ENCODE peak calls at places on chromosomes 13 and 19, in four cellular contexts. Q is HCT116, M is neural crest cell, Z is ascending aorta. Y is an unnamed sample.

GRCh38 chr13:45219938-45220375 is 19.1 kb upstream of the KCTD4 start:
- DNase-seq in M (no peak), Z (no peak), Q (peak; percentile 94), Y (no peak)

GRCh38 chr13:113832204-113832603 is 31.7 kb downstream of the GAS6 start:
- DNase-seq in Z (no peak), M (no peak), Q (no peak), Y (no peak)

GRCh38 chr19:4327877-4328242 is 10.8 kb downstream of the STAP2 start:
- DNase-seq in Z (no peak), Q (no peak), M (no peak), Y (no peak)

GRCh38 chr19:49997709-49998108 is 27.5 kb downstream of the VRK3 start:
- DNase-seq in Q (peak; percentile 49), Z (no peak), M (no peak), Y (no peak)

GRCh38 chr13:100300708-100301107 is 211.8 kb downstream of the PCCA start:
- DNase-seq in Q (no peak), M (no peak), Z (no peak), Y (no peak)

GRCh38 chr19:18173572-18174294 is at the start of gene IFI30:
- DNase-seq in Z (peak; percentile 53), M (no peak), Q (no peak), Y (peak; percentile 96)

GRCh38 chr13:42880241-42880640 is 98.9 kb downstream of the FAM216B start:
- DNase-seq in Z (no peak), M (no peak), Q (no peak), Y (no peak)

GRCh38 chr13:35855531-35856019 is 275.6 kb downstream of the DCLK1 start:
- DNase-seq in Z (no peak), Q (peak; percentile 63), M (no peak), Y (no peak)

GRCh38 chr19:43620061-43621001 is 902 bp upstream of the ZNF428 start:
- DNase-seq in Z (no peak), M (no peak), Q (no peak), Y (no peak)

GRCh38 chr19:39297931-39298634 is 1.9 kb downstream of the IFNL1 start:
- DNase-seq in M (no peak), Q (no peak), Z (no peak), Y (no peak)

GRCh38 chr13:111880185-111880584 is 186.8 kb upstream of the SOX1 start:
- DNase-seq in M (no peak), Z (no peak), Q (no peak), Y (no peak)

DNA sequence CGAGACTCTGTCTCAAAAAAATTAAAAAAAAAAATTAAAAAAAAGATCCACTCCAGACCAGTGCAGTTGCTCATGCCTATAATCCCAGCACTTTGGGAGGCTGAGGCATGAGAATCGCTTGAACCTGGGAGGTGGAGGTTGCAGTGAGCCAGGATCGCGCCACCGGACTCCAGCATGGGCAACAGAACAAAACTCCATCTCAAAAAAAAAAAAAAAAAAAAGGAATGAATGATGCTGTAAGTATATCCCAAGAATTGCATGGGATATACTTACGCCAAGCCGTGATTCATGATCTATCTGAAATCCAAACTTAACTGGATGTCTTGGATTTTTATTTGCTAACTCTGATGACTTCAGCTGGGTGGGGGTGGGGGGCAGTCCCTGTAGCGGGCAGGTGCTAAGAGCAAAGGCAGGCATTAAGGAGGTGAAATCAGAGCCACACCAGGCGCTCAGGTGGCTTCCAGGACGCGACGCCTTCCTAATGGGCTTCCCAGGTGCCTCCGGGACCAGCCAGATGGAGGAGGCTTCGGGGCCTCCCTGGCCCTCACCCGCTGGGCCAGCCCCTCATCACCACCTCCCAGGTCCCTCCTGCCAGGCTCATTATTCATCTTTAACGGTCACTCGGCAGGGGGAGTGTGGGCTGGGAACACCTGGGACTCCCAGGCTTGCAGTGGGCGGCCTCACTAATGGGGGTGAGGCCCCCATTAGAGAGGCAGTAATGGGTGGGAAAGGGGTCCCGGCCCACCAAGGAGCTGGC is 11.4 kb upstream of the FUT5 start:
- DNase-seq in Z (no peak), M (no peak), Q (no peak), Y (no peak)
- TF ChIP-seq CTCF in Z (no peak), M (no peak), Q (no peak), Y (no peak)

GRCh38 chr19:11797491-11797890 is 832 bp upstream of the ZNF491 start:
- DNase-seq in Q (peak; percentile 36), M (peak; percentile 76), Z (peak; percentile 23), Y (peak; percentile 71)

GRCh38 chr19:11792942-11793341 is 5.4 kb upstream of the ZNF491 start:
- DNase-seq in Z (no peak), Q (no peak), M (no peak), Y (no peak)

GRCh38 chr19:11798391-11799296 is at the start of gene ZNF491:
- DNase-seq in Q (no peak), Z (peak; percentile 73), M (peak; percentile 88), Y (peak; percentile 86)
- TF ChIP-seq CTCF in Q (no peak), Z (peak; percentile 11), M (peak; percentile 61), Y (no peak)

GRCh38 chr19:33778089-33778791 is 18.4 kb upstream of the KCTD15 start:
- DNase-seq in Q (no peak), M (peak; percentile 95), Z (no peak), Y (peak; percentile 82)

GRCh38 chr19:33780251-33780650 is 16.4 kb upstream of the KCTD15 start:
- DNase-seq in Z (no peak), Q (no peak), M (no peak), Y (no peak)

GRCh38 chr19:33780746-33781145 is 15.9 kb upstream of the KCTD15 start:
- DNase-seq in M (no peak), Z (no peak), Q (no peak), Y (no peak)

GRCh38 chr19:33781536-33781935 is 15.1 kb upstream of the KCTD15 start:
- DNase-seq in Q (no peak), Z (no peak), M (no peak), Y (no peak)

GRCh38 chr19:33779849-33780248 is 16.8 kb upstream of the KCTD15 start:
- DNase-seq in Z (no peak), M (no peak), Q (no peak), Y (no peak)
- TF ChIP-seq CTCF in Z (no peak), M (no peak), Q (no peak), Y (no peak)

DNA sequence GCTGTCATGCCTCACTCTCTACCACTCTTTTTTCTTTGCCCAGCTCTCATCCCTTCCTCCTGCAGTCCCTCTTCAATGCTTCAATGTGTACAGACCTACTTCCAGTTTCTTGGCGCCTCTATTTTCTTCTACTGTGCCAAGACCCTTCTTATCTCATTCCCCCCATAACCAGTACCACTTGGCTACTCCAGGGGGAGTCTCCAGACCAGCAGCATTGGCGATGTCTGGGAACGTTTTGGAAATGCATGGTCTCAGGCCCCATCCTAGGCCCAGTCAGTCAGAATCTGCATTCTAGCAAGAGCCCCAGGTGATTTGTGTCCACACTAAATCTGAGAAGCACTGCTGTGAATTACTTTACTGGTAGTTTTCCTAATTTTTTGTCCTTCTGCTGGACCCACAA is 198.2 kb downstream of the SLC7A1 start:
- DNase-seq in Z (no peak), Q (no peak), M (no peak), Y (no peak)
- TF ChIP-seq CTCF in Z (no peak), Q (peak; percentile 22), M (no peak), Y (no peak)

GRCh38 chr13:85970727-85971126 is 171.5 kb upstream of the SLITRK6 start:
- DNase-seq in Q (no peak), Z (no peak), M (no peak), Y (no peak)
- TF ChIP-seq CTCF in Q (no peak), Z (no peak), M (peak; percentile 63), Y (no peak)

Y was measured in CD14-positive monocyte.